ENCODE peak calls at places on chromosomes 12 and 14, in six cellular contexts. One of them, this sample, is unnamed.

GRCh38 chr14:49303952-49304516 is 282.1 kb downstream of the RPS29 start:
- DNase-seq in SW480: peak; percentile 21
- DNase-seq in sciatic nerve: no peak
- DNase-seq in anterior cingulate cortex: peak; percentile 7
- DNase-seq in amniotic stem cell: no peak
- DNase-seq in left ventricle myocardium inferior: no peak
- DNase-seq in this sample: peak; percentile 32

GRCh38 chr12:97711392-97711791 is 248.8 kb downstream of the RMST start:
- DNase-seq in left ventricle myocardium inferior: no peak
- DNase-seq in anterior cingulate cortex: no peak
- DNase-seq in amniotic stem cell: no peak
- DNase-seq in sciatic nerve: no peak
- DNase-seq in SW480: no peak
- DNase-seq in this sample: no peak

GRCh38 chr12:30440826-30441602 is 254.7 kb downstream of the IPO8 start:
- DNase-seq in left ventricle myocardium inferior: no peak
- DNase-seq in SW480: peak; percentile 52
- DNase-seq in sciatic nerve: no peak
- DNase-seq in anterior cingulate cortex: no peak
- DNase-seq in amniotic stem cell: no peak
- DNase-seq in this sample: no peak

GRCh38 chr14:103607039-103607668 is 21.9 kb upstream of the KLC1 start:
- DNase-seq in sciatic nerve: peak; percentile 86
- DNase-seq in left ventricle myocardium inferior: peak; percentile 80
- DNase-seq in amniotic stem cell: no peak
- DNase-seq in SW480: peak; percentile 93
- DNase-seq in anterior cingulate cortex: peak; percentile 73
- DNase-seq in this sample: peak; percentile 76

GRCh38 chr12:104356231-104357115 is 52.9 kb downstream of the EID3 start:
- DNase-seq in anterior cingulate cortex: no peak
- DNase-seq in sciatic nerve: no peak
- DNase-seq in SW480: no peak
- DNase-seq in left ventricle myocardium inferior: no peak
- DNase-seq in amniotic stem cell: no peak
- DNase-seq in this sample: no peak

GRCh38 chr12:18808221-18808620 is 70.3 kb downstream of the CAPZA3 start:
- DNase-seq in SW480: no peak
- DNase-seq in sciatic nerve: no peak
- DNase-seq in amniotic stem cell: no peak
- DNase-seq in anterior cingulate cortex: no peak
- DNase-seq in left ventricle myocardium inferior: no peak
- DNase-seq in this sample: no peak

GRCh38 chr12:56315256-56315625 is 547 bp downstream of the CNPY2 start:
- DNase-seq in sciatic nerve: peak; percentile 62
- DNase-seq in left ventricle myocardium inferior: no peak
- DNase-seq in amniotic stem cell: no peak
- DNase-seq in anterior cingulate cortex: peak; percentile 33
- DNase-seq in SW480: peak; percentile 23
- DNase-seq in this sample: no peak

GRCh38 chr14:104747876-104748275 is 5.1 kb upstream of the SIVA1 start:
- DNase-seq in amniotic stem cell: no peak
- DNase-seq in left ventricle myocardium inferior: no peak
- DNase-seq in anterior cingulate cortex: no peak
- DNase-seq in sciatic nerve: no peak
- DNase-seq in SW480: no peak
- DNase-seq in this sample: no peak

GRCh38 chr14:68628605-68629310 is 164.1 kb downstream of the ZFP36L1 start:
- DNase-seq in anterior cingulate cortex: no peak
- DNase-seq in left ventricle myocardium inferior: no peak
- DNase-seq in amniotic stem cell: no peak
- DNase-seq in SW480: peak; percentile 66
- DNase-seq in sciatic nerve: no peak
- DNase-seq in this sample: no peak

GRCh38 chr12:54989829-54990228 is 5.3 kb upstream of the TESPA1 start:
- DNase-seq in sciatic nerve: no peak
- DNase-seq in SW480: no peak
- DNase-seq in anterior cingulate cortex: no peak
- DNase-seq in amniotic stem cell: no peak
- DNase-seq in left ventricle myocardium inferior: no peak
- DNase-seq in this sample: no peak

GRCh38 chr12:78818487-78818886 is 46.1 kb upstream of the SYT1 start:
- DNase-seq in sciatic nerve: no peak
- DNase-seq in left ventricle myocardium inferior: no peak
- DNase-seq in anterior cingulate cortex: no peak
- DNase-seq in SW480: peak; percentile 71
- DNase-seq in amniotic stem cell: no peak
- DNase-seq in this sample: no peak

GRCh38 chr14:76772300-76773187 is 11.3 kb downstream of the VASH1 start:
- DNase-seq in left ventricle myocardium inferior: peak; percentile 60
- DNase-seq in anterior cingulate cortex: peak; percentile 49
- DNase-seq in sciatic nerve: peak; percentile 72
- DNase-seq in SW480: no peak
- DNase-seq in amniotic stem cell: no peak
- DNase-seq in this sample: peak; percentile 80

GRCh38 chr12:5442251-5443006 is 10.5 kb downstream of the NTF3 start:
- DNase-seq in sciatic nerve: no peak
- DNase-seq in left ventricle myocardium inferior: no peak
- DNase-seq in anterior cingulate cortex: no peak
- DNase-seq in SW480: peak; percentile 89
- DNase-seq in amniotic stem cell: peak; percentile 37
- DNase-seq in this sample: no peak

GRCh38 chr12:103680591-103681065 is 93.6 kb downstream of the STAB2 start:
- DNase-seq in sciatic nerve: no peak
- DNase-seq in amniotic stem cell: no peak
- DNase-seq in SW480: no peak
- DNase-seq in anterior cingulate cortex: peak; percentile 37
- DNase-seq in left ventricle myocardium inferior: peak; percentile 72
- DNase-seq in this sample: no peak

GRCh38 chr14:90426663-90427062 is 29.8 kb downstream of the CALM1 start:
- DNase-seq in left ventricle myocardium inferior: peak; percentile 60
- DNase-seq in SW480: no peak
- DNase-seq in amniotic stem cell: no peak
- DNase-seq in anterior cingulate cortex: no peak
- DNase-seq in sciatic nerve: no peak
- DNase-seq in this sample: peak; percentile 32

GRCh38 chr12:24728366-24728765 is 220.5 kb downstream of the BCAT1 start:
- DNase-seq in amniotic stem cell: peak; percentile 8
- DNase-seq in sciatic nerve: no peak
- DNase-seq in left ventricle myocardium inferior: no peak
- DNase-seq in SW480: peak; percentile 63
- DNase-seq in anterior cingulate cortex: no peak
- DNase-seq in this sample: no peak

GRCh38 chr12:1879633-1880032 is 38.8 kb downstream of the CACNA2D4 start:
- DNase-seq in sciatic nerve: no peak
- DNase-seq in SW480: peak; percentile 17
- DNase-seq in amniotic stem cell: no peak
- DNase-seq in anterior cingulate cortex: no peak
- DNase-seq in left ventricle myocardium inferior: no peak
- DNase-seq in this sample: no peak

GRCh38 chr14:31935406-31935805 is 141.7 kb upstream of the ARHGAP5 start:
- DNase-seq in left ventricle myocardium inferior: no peak
- DNase-seq in SW480: no peak
- DNase-seq in anterior cingulate cortex: no peak
- DNase-seq in amniotic stem cell: no peak
- DNase-seq in sciatic nerve: no peak
- DNase-seq in this sample: no peak

GRCh38 chr12:185197-185955 is 28.6 kb downstream of the SLC6A12 start:
- DNase-seq in left ventricle myocardium inferior: no peak
- DNase-seq in anterior cingulate cortex: no peak
- DNase-seq in SW480: no peak
- DNase-seq in amniotic stem cell: no peak
- DNase-seq in sciatic nerve: no peak
- DNase-seq in this sample: no peak

GRCh38 chr12:42686514-42687172 is 97.1 kb upstream of the PRICKLE1 start:
- DNase-seq in anterior cingulate cortex: no peak
- DNase-seq in sciatic nerve: no peak
- DNase-seq in SW480: no peak
- DNase-seq in left ventricle myocardium inferior: no peak
- DNase-seq in amniotic stem cell: no peak
- DNase-seq in this sample: no peak

GRCh38 chr14:101665478-101666078 is 95.9 kb upstream of the PPP2R5C start:
- DNase-seq in anterior cingulate cortex: no peak
- DNase-seq in left ventricle myocardium inferior: no peak
- DNase-seq in sciatic nerve: no peak
- DNase-seq in SW480: peak; percentile 68
- DNase-seq in amniotic stem cell: no peak
- DNase-seq in this sample: peak; percentile 45

GRCh38 chr12:10101648-10102220 is 2.9 kb upstream of the CLEC1A start:
- DNase-seq in sciatic nerve: no peak
- DNase-seq in left ventricle myocardium inferior: no peak
- DNase-seq in anterior cingulate cortex: no peak
- DNase-seq in SW480: no peak
- DNase-seq in amniotic stem cell: no peak
- DNase-seq in this sample: no peak

GRCh38 chr14:31206536-31207286 is 882 bp downstream of the HECTD1 start:
- DNase-seq in left ventricle myocardium inferior: peak; percentile 33
- DNase-seq in SW480: peak; percentile 36
- DNase-seq in anterior cingulate cortex: peak; percentile 69
- DNase-seq in amniotic stem cell: no peak
- DNase-seq in sciatic nerve: peak; percentile 64
- DNase-seq in this sample: peak; percentile 36

This sample was measured in ovary.